ENCODE peak calls at places on chromosomes 7 and 10, in seven cellular contexts. P, S, Q, E, C, L and O are unnamed samples.

GRCh38 chr10:7563368-7563767 is 103.4 kb downstream of the ITIH5 start:
- DNase-seq in P (no peak), S (peak; percentile 20), Q (no peak), E (no peak), C (no peak), L (peak; percentile 29), O (no peak)

GRCh38 chr10:96470108-96470743 is 43.5 kb downstream of the TLL2 start:
- DNase-seq in P (peak; percentile 63), S (no peak), Q (peak; percentile 24), E (peak; percentile 71), C (peak; percentile 19), L (peak; percentile 17), O (peak; percentile 36)

GRCh38 chr7:22114440-22114981 is 168.8 kb upstream of the CDCA7L start:
- DNase-seq in P (no peak), S (no peak), Q (no peak), E (no peak), C (no peak), L (no peak), O (peak; percentile 70)

GRCh38 chr10:105770813-105771212 is 1129.7 kb downstream of the SORCS3 start:
- DNase-seq in P (no peak), S (no peak), Q (no peak), E (peak; percentile 31), C (no peak), L (no peak), O (no peak)

GRCh38 chr10:125159486-125159931 is 854 bp downstream of the CTBP2 start:
- DNase-seq in P (no peak), S (no peak), Q (no peak), E (peak; percentile 71), C (no peak), L (no peak), O (no peak)

GRCh38 chr10:47332946-47333345 is 10.7 kb downstream of the GDF2 start:
- DNase-seq in P (no peak), S (no peak), Q (no peak), E (no peak), C (no peak), L (no peak), O (no peak)

GRCh38 chr10:97230146-97230545 is 44.4 kb upstream of the SLIT1 start:
- DNase-seq in P (no peak), S (peak; percentile 4), Q (no peak), E (no peak), C (no peak), L (peak; percentile 15), O (no peak)

GRCh38 chr10:118874171-118874570 is 119.4 kb upstream of the CACUL1 start:
- DNase-seq in P (no peak), S (no peak), Q (no peak), E (no peak), C (no peak), L (no peak), O (no peak)

GRCh38 chr10:100912013-100912608 is 652 bp upstream of the SLF2 start:
- DNase-seq in P (no peak), S (peak; percentile 43), Q (no peak), E (no peak), C (no peak), L (peak; percentile 57), O (no peak)

GRCh38 chr7:117872565-117873055 is 631 bp downstream of the CTTNBP2 start:
- DNase-seq in P (no peak), S (no peak), Q (peak; percentile 6), E (peak; percentile 68), C (no peak), L (peak; percentile 24), O (peak; percentile 6)

GRCh38 chr10:15856328-15857000 is 3.8 kb downstream of the MINDY3 start:
- DNase-seq in P (no peak), S (no peak), Q (no peak), E (no peak), C (no peak), L (no peak), O (no peak)

GRCh38 chr7:41997151-41997550 is 239.9 kb downstream of the GLI3 start:
- DNase-seq in P (no peak), S (no peak), Q (no peak), E (no peak), C (no peak), L (no peak), O (no peak)

GRCh38 chr10:82796510-82796909 is 921.5 kb downstream of the NRG3 start:
- DNase-seq in P (peak; percentile 4), S (peak; percentile 23), Q (no peak), E (no peak), C (no peak), L (peak; percentile 19), O (peak; percentile 6)

GRCh38 chr7:47535704-47536628 is 45.9 kb downstream of the TNS3 start:
- DNase-seq in P (no peak), S (peak; percentile 21), Q (no peak), E (peak; percentile 48), C (no peak), L (peak; percentile 37), O (no peak)

GRCh38 chr10:80498833-80499671 is 38.6 kb upstream of the SH2D4B start:
- DNase-seq in P (no peak), S (peak; percentile 95), Q (peak; percentile 85), E (no peak), C (peak; percentile 94), L (peak; percentile 97), O (peak; percentile 78)

GRCh38 chr7:6242561-6242960 is 29.9 kb downstream of the CYTH3 start:
- DNase-seq in P (no peak), S (no peak), Q (no peak), E (no peak), C (no peak), L (peak; percentile 39), O (no peak)

GRCh38 chr7:6244021-6244420 is 28.4 kb downstream of the CYTH3 start:
- DNase-seq in P (no peak), S (no peak), Q (no peak), E (no peak), C (no peak), L (no peak), O (no peak)

GRCh38 chr7:6243168-6243567 is 29.3 kb downstream of the CYTH3 start:
- DNase-seq in P (no peak), S (no peak), Q (no peak), E (no peak), C (no peak), L (no peak), O (no peak)

GRCh38 chr7:6248581-6248980 is 23.8 kb downstream of the CYTH3 start:
- DNase-seq in P (no peak), S (peak; percentile 83), Q (no peak), E (no peak), C (peak; percentile 78), L (peak; percentile 86), O (no peak)

DNA sequence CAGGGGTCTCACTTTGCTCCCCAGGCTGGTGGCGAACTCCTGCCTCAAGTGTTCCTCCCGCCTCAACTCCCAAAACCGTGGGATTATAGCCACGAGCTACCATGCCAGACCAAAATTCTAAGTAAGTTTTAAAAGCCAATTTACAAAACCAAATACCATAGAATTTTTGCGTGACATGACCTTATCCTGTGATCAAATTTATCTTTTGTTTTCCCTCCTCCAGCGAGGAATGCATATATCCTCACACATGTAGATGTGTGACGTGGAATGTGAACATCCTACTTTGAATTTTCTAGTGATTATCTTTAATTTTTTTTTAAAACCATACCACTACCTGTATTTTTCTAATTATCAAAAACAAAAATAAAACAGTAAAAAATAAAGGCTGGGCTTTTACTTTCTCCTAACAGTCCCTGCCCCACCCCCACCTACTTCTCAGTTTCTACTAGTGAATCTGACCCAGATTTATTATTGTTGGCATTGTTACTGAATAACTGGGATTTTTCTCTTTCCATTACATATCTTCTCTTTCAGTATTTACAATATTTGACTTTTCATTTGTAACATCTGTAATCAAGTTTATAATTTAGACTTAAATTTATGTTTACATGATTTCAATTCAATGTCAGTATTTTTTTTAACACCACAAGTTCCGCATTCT is 26.0 kb downstream of the CYTH3 start:
- DNase-seq in P (no peak), S (no peak), Q (no peak), E (no peak), C (no peak), L (peak; percentile 60), O (peak; percentile 50)
- H3K79me2 ChIP-seq in P (no peaks in the 10 kb centered on the region), S (peaks cover 74% of the 10 kb centered on the region), Q (peaks cover 16% of the 10 kb centered on the region), E (peaks cover under 1% of the 10 kb centered on the region), C (peaks cover 95% of the 10 kb centered on the region), L (peaks cover 71% of the 10 kb centered on the region), O (no peaks in the 10 kb centered on the region)

GRCh38 chr7:36186841-36187240 is 33.8 kb downstream of the EEPD1 start:
- DNase-seq in P (no peak), S (no peak), Q (no peak), E (no peak), C (no peak), L (no peak), O (no peak)

GRCh38 chr7:36188266-36188665 is 35.2 kb downstream of the EEPD1 start:
- DNase-seq in P (no peak), S (no peak), Q (no peak), E (no peak), C (no peak), L (no peak), O (no peak)

GRCh38 chr7:36190447-36191291 is 37.6 kb downstream of the EEPD1 start:
- DNase-seq in P (peak; percentile 41), S (no peak), Q (no peak), E (no peak), C (no peak), L (no peak), O (no peak)

GRCh38 chr7:36191292-36191920 is 38.4 kb downstream of the EEPD1 start:
- DNase-seq in P (peak; percentile 33), S (no peak), Q (no peak), E (no peak), C (no peak), L (peak; percentile 28), O (no peak)

GRCh38 chr7:36188923-36189322 is 35.9 kb downstream of the EEPD1 start:
- DNase-seq in P (no peak), S (no peak), Q (no peak), E (peak; percentile 52), C (no peak), L (no peak), O (no peak)
- H3K79me2 ChIP-seq in P (no peaks in the 10 kb centered on the region), S (no peaks in the 10 kb centered on the region), Q (no peaks in the 10 kb centered on the region), E (no peaks in the 10 kb centered on the region), C (no peaks in the 10 kb centered on the region), L (no peaks in the 10 kb centered on the region), O (no peaks in the 10 kb centered on the region)

GRCh38 chr10:31317652-31318381 is 1.2 kb upstream of the ZEB1 start:
- DNase-seq in P (no peak), S (no peak), Q (no peak), E (peak; percentile 32), C (no peak), L (no peak), O (peak; percentile 88)

GRCh38 chr10:31319602-31320178 is 674 bp downstream of the ZEB1 start:
- DNase-seq in P (peak; percentile 41), S (no peak), Q (no peak), E (peak; percentile 75), C (no peak), L (no peak), O (no peak)

GRCh38 chr10:31317171-31317570 is 1.8 kb upstream of the ZEB1 start:
- DNase-seq in P (no peak), S (no peak), Q (no peak), E (no peak), C (no peak), L (no peak), O (no peak)

GRCh38 chr10:31318854-31319601 is at the start of gene ZEB1:
- DNase-seq in P (peak; percentile 97), S (peak; percentile 96), Q (peak; percentile 91), E (peak; percentile 97), C (peak; percentile 86), L (peak; percentile 97), O (peak; percentile 79)

GRCh38 chr10:31318382-31318853 is 598 bp upstream of the ZEB1 start:
- DNase-seq in P (peak; percentile 89), S (peak; percentile 79), Q (peak; percentile 28), E (peak; percentile 35), C (peak; percentile 81), L (peak; percentile 84), O (no peak)
- H3K79me2 ChIP-seq in P (peaks cover 54% of the 10 kb centered on the region), S (peaks cover 64% of the 10 kb centered on the region), Q (no peaks in the 10 kb centered on the region), E (peaks cover 46% of the 10 kb centered on the region), C (peaks cover 4% of the 10 kb centered on the region), L (peaks cover 63% of the 10 kb centered on the region), O (peaks cover 58% of the 10 kb centered on the region)

GRCh38 chr7:30038182-30038980 is 10.2 kb downstream of the PLEKHA8 start:
- DNase-seq in P (no peak), S (no peak), Q (no peak), E (no peak), C (no peak), L (no peak), O (no peak)
- H3K79me2 ChIP-seq in P (no peaks in the 10 kb centered on the region), S (peaks cover 38% of the 10 kb centered on the region), Q (peaks cover 7% of the 10 kb centered on the region), E (peaks cover 96% of the 10 kb centered on the region), C (peaks cover 54% of the 10 kb centered on the region), L (no peaks in the 10 kb centered on the region), O (no peaks in the 10 kb centered on the region)